ENCODE peak calls at places on chromosomes 3 and 15, in seven cellular contexts. One of them, this sample, is unnamed.

GRCh38 chr15:44102675-44103254 is 92.3 kb downstream of the FRMD5 start:
- DNase-seq in mammary epithelial cell: peak; percentile 94
- DNase-seq in hippocampal formation: peak; percentile 94
- DNase-seq in stimulated activated CD4-positive, alpha-beta T cell treated with anti-CD3 and anti-CD28 coated beads, Interleukin-12 subunit alpha, Interleukin-12 subunit beta, amount 100 ng/mL, for 24 hours: no peak
- DNase-seq in epithelial cell of esophagus: peak; percentile 77
- DNase-seq in lower leg skin: no peak
- DNase-seq in activated CD4-positive, alpha-beta T cell treated with anti-CD3 and anti-CD28 coated beads, Interleukin-2, amount 10 ng/mL, durations not matched to agents 7 days and 5 days: no peak
- DNase-seq in this sample: no peak

GRCh38 chr15:57316451-57316850 is 59.9 kb upstream of the CGNL1 start:
- DNase-seq in mammary epithelial cell: no peak
- DNase-seq in hippocampal formation: no peak
- DNase-seq in stimulated activated CD4-positive, alpha-beta T cell treated with anti-CD3 and anti-CD28 coated beads, Interleukin-12 subunit alpha, Interleukin-12 subunit beta, amount 100 ng/mL, for 24 hours: no peak
- DNase-seq in epithelial cell of esophagus: no peak
- DNase-seq in lower leg skin: no peak
- DNase-seq in activated CD4-positive, alpha-beta T cell treated with anti-CD3 and anti-CD28 coated beads, Interleukin-2, amount 10 ng/mL, durations not matched to agents 7 days and 5 days: no peak
- DNase-seq in this sample: no peak

GRCh38 chr3:100650651-100651611 is 41.5 kb downstream of the ADGRG7 start:
- DNase-seq in mammary epithelial cell: peak; percentile 72
- DNase-seq in hippocampal formation: peak; percentile 36
- DNase-seq in stimulated activated CD4-positive, alpha-beta T cell treated with anti-CD3 and anti-CD28 coated beads, Interleukin-12 subunit alpha, Interleukin-12 subunit beta, amount 100 ng/mL, for 24 hours: no peak
- DNase-seq in epithelial cell of esophagus: peak; percentile 80
- DNase-seq in lower leg skin: peak; percentile 19
- DNase-seq in activated CD4-positive, alpha-beta T cell treated with anti-CD3 and anti-CD28 coated beads, Interleukin-2, amount 10 ng/mL, durations not matched to agents 7 days and 5 days: peak; percentile 43
- DNase-seq in this sample: peak; percentile 82

GRCh38 chr3:13219077-13219901 is 146.1 kb upstream of the IQSEC1 start:
- DNase-seq in mammary epithelial cell: no peak
- DNase-seq in hippocampal formation: no peak
- DNase-seq in stimulated activated CD4-positive, alpha-beta T cell treated with anti-CD3 and anti-CD28 coated beads, Interleukin-12 subunit alpha, Interleukin-12 subunit beta, amount 100 ng/mL, for 24 hours: no peak
- DNase-seq in epithelial cell of esophagus: no peak
- DNase-seq in lower leg skin: no peak
- DNase-seq in activated CD4-positive, alpha-beta T cell treated with anti-CD3 and anti-CD28 coated beads, Interleukin-2, amount 10 ng/mL, durations not matched to agents 7 days and 5 days: no peak
- DNase-seq in this sample: no peak

GRCh38 chr3:99962703-99963102 is 145.0 kb downstream of the CMSS1 start:
- DNase-seq in mammary epithelial cell: no peak
- DNase-seq in hippocampal formation: no peak
- DNase-seq in stimulated activated CD4-positive, alpha-beta T cell treated with anti-CD3 and anti-CD28 coated beads, Interleukin-12 subunit alpha, Interleukin-12 subunit beta, amount 100 ng/mL, for 24 hours: no peak
- DNase-seq in epithelial cell of esophagus: no peak
- DNase-seq in lower leg skin: no peak
- DNase-seq in activated CD4-positive, alpha-beta T cell treated with anti-CD3 and anti-CD28 coated beads, Interleukin-2, amount 10 ng/mL, durations not matched to agents 7 days and 5 days: no peak
- DNase-seq in this sample: no peak

GRCh38 chr3:150446470-150446977 is 38.4 kb downstream of the TSC22D2 start:
- DNase-seq in mammary epithelial cell: no peak
- DNase-seq in hippocampal formation: no peak
- DNase-seq in stimulated activated CD4-positive, alpha-beta T cell treated with anti-CD3 and anti-CD28 coated beads, Interleukin-12 subunit alpha, Interleukin-12 subunit beta, amount 100 ng/mL, for 24 hours: no peak
- DNase-seq in epithelial cell of esophagus: no peak
- DNase-seq in lower leg skin: no peak
- DNase-seq in activated CD4-positive, alpha-beta T cell treated with anti-CD3 and anti-CD28 coated beads, Interleukin-2, amount 10 ng/mL, durations not matched to agents 7 days and 5 days: no peak
- DNase-seq in this sample: no peak

GRCh38 chr3:55538158-55538557 is 51.1 kb upstream of the WNT5A start:
- DNase-seq in mammary epithelial cell: no peak
- DNase-seq in hippocampal formation: no peak
- DNase-seq in stimulated activated CD4-positive, alpha-beta T cell treated with anti-CD3 and anti-CD28 coated beads, Interleukin-12 subunit alpha, Interleukin-12 subunit beta, amount 100 ng/mL, for 24 hours: no peak
- DNase-seq in epithelial cell of esophagus: no peak
- DNase-seq in lower leg skin: no peak
- DNase-seq in activated CD4-positive, alpha-beta T cell treated with anti-CD3 and anti-CD28 coated beads, Interleukin-2, amount 10 ng/mL, durations not matched to agents 7 days and 5 days: no peak
- DNase-seq in this sample: no peak

GRCh38 chr3:70561796-70562195 is 249.4 kb upstream of the MDFIC2 start:
- DNase-seq in mammary epithelial cell: no peak
- DNase-seq in hippocampal formation: no peak
- DNase-seq in stimulated activated CD4-positive, alpha-beta T cell treated with anti-CD3 and anti-CD28 coated beads, Interleukin-12 subunit alpha, Interleukin-12 subunit beta, amount 100 ng/mL, for 24 hours: no peak
- DNase-seq in epithelial cell of esophagus: no peak
- DNase-seq in lower leg skin: no peak
- DNase-seq in activated CD4-positive, alpha-beta T cell treated with anti-CD3 and anti-CD28 coated beads, Interleukin-2, amount 10 ng/mL, durations not matched to agents 7 days and 5 days: no peak
- DNase-seq in this sample: no peak

GRCh38 chr3:158935846-158936245 is 134.0 kb downstream of the MFSD1 start:
- DNase-seq in mammary epithelial cell: peak; percentile 44
- DNase-seq in hippocampal formation: no peak
- DNase-seq in stimulated activated CD4-positive, alpha-beta T cell treated with anti-CD3 and anti-CD28 coated beads, Interleukin-12 subunit alpha, Interleukin-12 subunit beta, amount 100 ng/mL, for 24 hours: no peak
- DNase-seq in epithelial cell of esophagus: peak; percentile 5
- DNase-seq in lower leg skin: no peak
- DNase-seq in activated CD4-positive, alpha-beta T cell treated with anti-CD3 and anti-CD28 coated beads, Interleukin-2, amount 10 ng/mL, durations not matched to agents 7 days and 5 days: no peak
- DNase-seq in this sample: no peak

GRCh38 chr3:76310661-76311060 is 525.3 kb upstream of the ZNF717 start:
- DNase-seq in mammary epithelial cell: no peak
- DNase-seq in hippocampal formation: no peak
- DNase-seq in stimulated activated CD4-positive, alpha-beta T cell treated with anti-CD3 and anti-CD28 coated beads, Interleukin-12 subunit alpha, Interleukin-12 subunit beta, amount 100 ng/mL, for 24 hours: no peak
- DNase-seq in epithelial cell of esophagus: no peak
- DNase-seq in lower leg skin: no peak
- DNase-seq in activated CD4-positive, alpha-beta T cell treated with anti-CD3 and anti-CD28 coated beads, Interleukin-2, amount 10 ng/mL, durations not matched to agents 7 days and 5 days: no peak
- DNase-seq in this sample: no peak

GRCh38 chr3:72441284-72441994 is 406.8 kb downstream of the SHQ1 start:
- DNase-seq in mammary epithelial cell: peak; percentile 17
- DNase-seq in hippocampal formation: no peak
- DNase-seq in stimulated activated CD4-positive, alpha-beta T cell treated with anti-CD3 and anti-CD28 coated beads, Interleukin-12 subunit alpha, Interleukin-12 subunit beta, amount 100 ng/mL, for 24 hours: no peak
- DNase-seq in epithelial cell of esophagus: peak; percentile 14
- DNase-seq in lower leg skin: no peak
- DNase-seq in activated CD4-positive, alpha-beta T cell treated with anti-CD3 and anti-CD28 coated beads, Interleukin-2, amount 10 ng/mL, durations not matched to agents 7 days and 5 days: no peak
- DNase-seq in this sample: no peak

GRCh38 chr3:127781411-127782001 is 40.8 kb downstream of the MGLL start:
- DNase-seq in mammary epithelial cell: no peak
- DNase-seq in hippocampal formation: no peak
- DNase-seq in stimulated activated CD4-positive, alpha-beta T cell treated with anti-CD3 and anti-CD28 coated beads, Interleukin-12 subunit alpha, Interleukin-12 subunit beta, amount 100 ng/mL, for 24 hours: no peak
- DNase-seq in epithelial cell of esophagus: no peak
- DNase-seq in lower leg skin: no peak
- DNase-seq in activated CD4-positive, alpha-beta T cell treated with anti-CD3 and anti-CD28 coated beads, Interleukin-2, amount 10 ng/mL, durations not matched to agents 7 days and 5 days: no peak
- DNase-seq in this sample: no peak

GRCh38 chr3:125313060-125313635 is 62.0 kb downstream of the ZNF148 start:
- DNase-seq in mammary epithelial cell: peak; percentile 19
- DNase-seq in hippocampal formation: no peak
- DNase-seq in stimulated activated CD4-positive, alpha-beta T cell treated with anti-CD3 and anti-CD28 coated beads, Interleukin-12 subunit alpha, Interleukin-12 subunit beta, amount 100 ng/mL, for 24 hours: no peak
- DNase-seq in epithelial cell of esophagus: peak; percentile 39
- DNase-seq in lower leg skin: no peak
- DNase-seq in activated CD4-positive, alpha-beta T cell treated with anti-CD3 and anti-CD28 coated beads, Interleukin-2, amount 10 ng/mL, durations not matched to agents 7 days and 5 days: no peak
- DNase-seq in this sample: no peak